ENCODE peak calls at places on chromosomes 4 and X, in four cellular contexts. M is K562, Y is IMR-90, K is HepG2. S is an unnamed sample.

GRCh38 chr4:147787204-147787603 is 55.3 kb downstream of the ARHGAP10 start:
- DNase-seq in M (no peak), Y (peak), K (no peak), S (no peak)

GRCh38 chr4:113410686-113411085 is 350.9 kb downstream of the CAMK2D start:
- DNase-seq in M (no peak), Y (no peak), K (no peak), S (no peak)

GRCh38 chr4:143375326-143376073 is 38.8 kb downstream of the GAB1 start:
- DNase-seq in M (peak), Y (no peak), K (peak), S (peak)

GRCh38 chr4:159018062-159018629 is 84.7 kb upstream of the RAPGEF2 start:
- DNase-seq in M (no peak), Y (no peak), K (no peak), S (no peak)

GRCh38 chr4:121266982-121267381 is 102.9 kb upstream of the TNIP3 start:
- DNase-seq in M (no peak), Y (no peak), K (no peak), S (no peak)

GRCh38 chr4:31275906-31276305 is 555.7 kb downstream of the PCDH7 start:
- DNase-seq in M (no peak), Y (no peak), K (no peak), S (no peak)

GRCh38 chr4:144801731-144802130 is 155.8 kb downstream of the HHIP start:
- DNase-seq in M (no peak), Y (no peak), K (no peak), S (no peak)

GRCh38 chr4:13476915-13477314 is 7.2 kb downstream of the RAB28 start:
- DNase-seq in M (no peak), Y (peak), K (no peak), S (no peak)

GRCh38 chrX:136214551-136214950 is 36.6 kb downstream of the MAP7D3 start:
- DNase-seq in M (no peak), Y (peak), K (peak), S (no peak)

GRCh38 chr4:56051049-56051709 is 102.4 kb downstream of the CEP135 start:
- DNase-seq in M (no peak), Y (no peak), K (no peak), S (no peak)

GRCh38 chrX:13219990-13220764 is 99.7 kb downstream of the ATXN3L start:
- DNase-seq in M (no peak), Y (peak), K (no peak), S (peak)

GRCh38 chr4:97504713-97505112 is 638.6 kb downstream of the STPG2 start:
- DNase-seq in M (no peak), Y (no peak), K (no peak), S (no peak)

GRCh38 chr4:1691737-1692373 is 7.7 kb upstream of the FAM53A start:
- DNase-seq in M (no peak), Y (no peak), K (no peak), S (no peak)
- TF ChIP-seq MAZ in M (no peak), Y (no peak), K (no peak), S (no peak)

DNA sequence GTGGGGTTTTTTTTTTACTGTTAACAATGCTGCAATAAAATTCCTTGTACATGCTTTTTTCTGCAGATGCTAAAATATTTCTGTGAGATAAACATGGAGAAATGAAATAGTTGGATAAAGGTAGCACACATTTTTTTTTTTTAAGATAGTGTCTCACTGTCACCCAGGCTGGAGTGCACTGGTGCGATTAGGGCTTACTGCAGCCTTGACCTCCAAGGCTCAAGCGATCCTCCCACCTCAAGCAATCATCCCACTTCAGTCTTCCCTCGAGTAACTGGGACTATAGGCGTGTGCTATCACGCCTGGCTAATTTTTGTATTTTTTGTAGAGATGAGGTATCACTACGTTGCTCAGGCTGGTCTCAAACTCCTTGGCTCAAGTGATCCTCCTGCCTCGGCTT is 1.8 kb upstream of the HUWE1 start:
- DNase-seq in M (no peak), Y (no peak), K (no peak), S (no peak)
- TF ChIP-seq MAZ in M (no peak), Y (no peak), K (no peak), S (no peak)

GRCh38 chr4:10442976-10443375 is 14.2 kb downstream of the ZNF518B start:
- DNase-seq in M (no peak), Y (peak), K (no peak), S (no peak)
- TF ChIP-seq MAZ in M (no peak), Y (no peak), K (no peak), S (no peak)

GRCh38 chr4:40232610-40233009 is 35.8 kb downstream of the RHOH start:
- DNase-seq in M (no peak), Y (no peak), K (no peak), S (no peak)
- TF ChIP-seq MAZ in M (no peak), Y (no peak), K (no peak), S (no peak)